ENCODE peak calls at places on chromosomes 6 and 20, in eight cellular contexts. J is uterus, U is osteoblast, B is foreskin keratinocyte, Z is mucosa of descending colon, T is pancreas, M is psoas muscle, Q is kidney epithelial cell. K is an unnamed sample.

GRCh38 chr6:3797231-3798200 is 46.0 kb upstream of the PXDC1 start:
- DNase-seq in U (no peak), M (no peak), Z (no peak), T (no peak), B (peak), Q (peak), J (no peak), K (no peak)

GRCh38 chr6:21908117-21908848 is 314.7 kb downstream of the SOX4 start:
- DNase-seq in U (no peak), Q (no peak), J (no peak), Z (no peak), B (no peak), T (no peak), M (no peak), K (no peak)

GRCh38 chr6:25472314-25472713 is 179.7 kb upstream of the SCGN start:
- DNase-seq in T (no peak), U (no peak), J (no peak), Z (no peak), B (no peak), Q (no peak), M (no peak), K (no peak)

GRCh38 chr6:163705923-163706322 is 291.4 kb downstream of the QKI start:
- DNase-seq in B (no peak), Q (no peak), U (no peak), J (no peak), M (no peak), Z (no peak), T (no peak), K (no peak)

GRCh38 chr6:40928302-40928701 is 110.7 kb downstream of the UNC5CL start:
- DNase-seq in J (no peak), Q (no peak), T (no peak), B (no peak), U (no peak), M (no peak), Z (no peak), K (no peak)

GRCh38 chr6:151911401-151911800 is 103.9 kb downstream of the ESR1 start:
- DNase-seq in U (no peak), B (peak), T (no peak), Q (no peak), Z (no peak), M (no peak), J (no peak), K (no peak)

GRCh38 chr6:68343901-68344300 is 291.2 kb upstream of the ADGRB3 start:
- DNase-seq in B (peak), M (no peak), T (no peak), Z (no peak), J (no peak), Q (no peak), U (no peak), K (peak)

GRCh38 chr6:151690303-151690702 is 117.2 kb upstream of the ESR1 start:
- DNase-seq in B (no peak), T (no peak), Z (no peak), U (peak), M (no peak), Q (no peak), J (no peak), K (no peak)

GRCh38 chr20:21812384-21812783 is 106.9 kb downstream of the PAX1 start:
- DNase-seq in U (no peak), Z (no peak), J (no peak), T (no peak), Q (no peak), M (no peak), B (no peak), K (no peak)

GRCh38 chr20:62336329-62336728 is 30.8 kb downstream of the LAMA5 start:
- DNase-seq in J (no peak), M (peak), Z (no peak), B (no peak), U (no peak), Q (no peak), T (no peak), K (no peak)

GRCh38 chr6:107655245-107655644 is 165.3 kb downstream of the SOBP start:
- DNase-seq in B (no peak), Z (no peak), T (no peak), Q (no peak), U (no peak), J (no peak), M (no peak), K (no peak)

GRCh38 chr20:15200139-15200538 is 862.7 kb upstream of the FLRT3 start:
- DNase-seq in Q (no peak), J (no peak), T (no peak), U (no peak), Z (no peak), B (no peak), M (no peak), K (no peak)

GRCh38 chr6:105136433-105137350 is 43.1 kb downstream of the POPDC3 start:
- DNase-seq in M (peak), U (peak), Q (no peak), T (peak), Z (peak), J (peak), B (peak), K (peak)

GRCh38 chr6:110534731-110535164 is 58.3 kb upstream of the SLC22A16 start:
- DNase-seq in Q (no peak), U (peak), T (no peak), M (no peak), J (no peak), B (no peak), Z (no peak), K (no peak)

GRCh38 chr20:62647521-62648317 is 5.4 kb downstream of the SLCO4A1 start:
- DNase-seq in Z (no peak), U (no peak), M (peak), B (no peak), T (no peak), J (peak), Q (no peak), K (no peak)

GRCh38 chr20:16064991-16065707 is 508.1 kb downstream of the KIF16B start:
- DNase-seq in B (no peak), Z (no peak), T (no peak), Q (no peak), J (no peak), M (no peak), U (no peak), K (no peak)

GRCh38 chr20:50146732-50147662 is 6.5 kb downstream of the PEDS1 start:
- DNase-seq in U (peak), B (peak), Z (peak), J (no peak), T (no peak), M (peak), Q (peak), K (no peak)

DNA sequence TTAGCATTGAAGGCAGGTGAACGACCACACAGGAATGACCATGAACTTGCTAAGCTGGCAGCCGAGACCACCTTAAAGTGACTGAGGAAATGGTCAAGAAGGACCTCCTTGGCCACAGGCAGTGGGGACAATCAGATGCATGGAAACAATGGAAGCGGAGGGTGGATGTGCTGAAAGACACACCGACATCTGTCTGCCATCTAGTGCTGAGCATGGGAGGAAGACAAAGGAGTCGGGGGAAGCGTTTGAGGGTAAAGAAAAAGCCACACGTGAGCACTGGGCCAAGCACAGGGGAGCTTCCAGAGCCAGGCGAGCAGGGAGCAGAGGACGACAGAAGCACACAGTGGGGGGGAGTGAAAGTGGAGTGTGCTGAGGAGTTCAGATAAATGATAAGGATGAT is 367.8 kb downstream of the ZFAND3 start:
- DNase-seq in M (no peak), U (no peak), B (no peak), Z (no peak), Q (no peak), J (no peak), T (no peak), K (no peak)
- TF ChIP-seq CTCF in M (no peak), U (no peak), B (no peak), Z (no peak), Q (no peak), J (no peak), T (no peak), K (no peak)

GRCh38 chr6:158709809-158710208 is 60.0 kb downstream of the SYTL3 start:
- DNase-seq in T (no peak), M (no peak), J (no peak), Z (no peak), U (no peak), B (no peak), Q (no peak), K (no peak)

GRCh38 chr6:158706369-158706982 is 56.6 kb downstream of the SYTL3 start:
- DNase-seq in U (peak), B (no peak), J (peak), T (no peak), Q (no peak), Z (no peak), M (peak), K (peak)

GRCh38 chr6:158708239-158708638 is 58.4 kb downstream of the SYTL3 start:
- DNase-seq in J (peak), M (no peak), U (peak), Z (no peak), Q (no peak), B (no peak), T (no peak), K (no peak)

GRCh38 chr6:158707120-158707519 is 57.3 kb downstream of the SYTL3 start:
- DNase-seq in Q (no peak), B (no peak), U (peak), M (no peak), T (no peak), J (no peak), Z (no peak), K (no peak)

DNA sequence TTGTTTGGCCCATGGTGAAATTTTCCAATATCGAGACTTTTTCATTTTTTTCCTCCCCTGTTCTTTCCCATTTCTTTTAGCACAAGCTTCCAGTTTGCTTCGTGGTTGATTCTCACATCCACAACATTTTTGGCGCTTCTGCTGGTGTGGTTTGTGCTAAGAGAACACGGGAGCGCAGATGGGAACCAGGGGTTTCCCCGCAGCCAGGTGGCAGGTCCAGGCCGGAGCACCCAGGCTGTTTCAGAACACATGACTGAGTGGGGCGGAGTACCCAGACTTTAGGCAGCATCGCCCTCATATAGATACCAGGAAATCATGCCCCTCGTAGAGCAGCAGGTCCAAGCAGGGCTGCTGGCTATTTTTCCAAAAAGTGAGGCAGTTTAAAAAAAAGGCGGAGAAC is 58.0 kb downstream of the SYTL3 start:
- DNase-seq in Q (no peak), M (no peak), B (no peak), Z (peak), U (peak), T (no peak), J (no peak), K (no peak)
- TF ChIP-seq CTCF in Q (no peak), M (no peak), B (peak), Z (no peak), U (no peak), T (no peak), J (no peak), K (no peak)

GRCh38 chr6:150079604-150080003 is 10.7 kb upstream of the ULBP3 start:
- DNase-seq in U (no peak), B (no peak), T (no peak), J (no peak), Q (no peak), Z (no peak), M (no peak), K (no peak)

GRCh38 chr6:150074651-150075416 is 5.9 kb upstream of the ULBP3 start:
- DNase-seq in J (no peak), U (no peak), M (no peak), T (no peak), Z (no peak), Q (no peak), B (no peak), K (no peak)

GRCh38 chr6:150078788-150079187 is 9.9 kb upstream of the ULBP3 start:
- DNase-seq in J (no peak), Q (no peak), Z (no peak), T (no peak), M (no peak), U (no peak), B (peak), K (no peak)

GRCh38 chr6:150072201-150072600 is 3.3 kb upstream of the ULBP3 start:
- DNase-seq in U (no peak), Q (peak), M (peak), B (no peak), Z (peak), T (peak), J (no peak), K (no peak)

GRCh38 chr6:150076196-150076893 is 7.4 kb upstream of the ULBP3 start:
- DNase-seq in J (no peak), Q (no peak), U (no peak), Z (no peak), M (no peak), B (no peak), T (no peak), K (no peak)
- TF ChIP-seq CTCF in J (no peak), Q (peak), U (peak), Z (no peak), M (no peak), B (peak), T (no peak), K (peak)

GRCh38 chr6:162416307-162416706 is 311.3 kb downstream of the PRKN start:
- DNase-seq in T (no peak), Z (no peak), J (no peak), B (no peak), M (no peak), Q (no peak), U (no peak), K (no peak)

GRCh38 chr6:162421004-162421403 is 306.6 kb downstream of the PRKN start:
- DNase-seq in J (no peak), M (no peak), Z (no peak), U (no peak), T (no peak), B (no peak), Q (no peak), K (no peak)

DNA sequence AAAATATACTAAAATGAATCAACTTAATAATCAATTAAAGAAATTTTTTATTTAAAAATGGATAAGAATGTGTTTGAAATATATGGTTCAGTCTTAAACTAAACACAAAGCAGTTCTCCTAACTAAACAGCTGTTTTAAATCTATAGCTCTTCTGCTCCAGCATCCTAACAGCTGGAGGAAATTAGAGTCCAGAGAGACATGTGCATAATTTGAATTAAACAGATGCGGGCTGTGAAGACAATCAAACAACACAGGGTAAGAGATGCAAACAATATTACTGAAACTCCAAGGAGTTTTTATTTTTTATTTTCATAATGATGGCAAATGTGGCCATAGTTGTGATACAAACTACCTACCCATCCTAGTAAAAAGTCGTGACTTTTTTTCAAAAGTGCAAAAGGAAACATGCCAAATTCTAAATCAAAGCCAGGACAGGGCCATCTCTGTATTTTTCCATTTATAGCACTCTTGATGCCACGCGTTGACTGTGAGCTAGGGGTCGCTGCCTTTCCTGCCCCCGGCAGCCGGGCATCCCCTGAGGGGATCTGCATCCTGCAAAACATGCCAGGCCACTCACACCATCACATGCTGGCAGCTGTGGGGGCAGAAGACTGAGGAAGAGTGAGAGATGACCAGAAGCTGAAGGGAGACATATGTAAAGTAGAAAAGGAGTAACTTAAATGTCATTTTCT is 310.6 kb downstream of the PRKN start:
- DNase-seq in Q (no peak), M (no peak), B (no peak), T (no peak), J (no peak), Z (no peak), U (no peak), K (no peak)
- TF ChIP-seq CTCF in Q (no peak), M (no peak), B (no peak), T (no peak), J (no peak), Z (no peak), U (no peak), K (no peak)

GRCh38 chr6:35258858-35259193 is 709 bp upstream of the ZNF76 start:
- DNase-seq in B (no peak), T (no peak), M (no peak), U (peak), Z (no peak), Q (no peak), J (no peak), K (no peak)
- TF ChIP-seq CTCF in B (peak), T (no peak), M (no peak), U (peak), Z (no peak), Q (peak), J (no peak), K (no peak)

GRCh38 chr6:139996253-139996834 is 621.9 kb upstream of the CITED2 start:
- DNase-seq in B (no peak), U (peak), T (no peak), Z (no peak), J (no peak), Q (no peak), M (no peak), K (peak)
- TF ChIP-seq CTCF in B (peak), U (no peak), T (no peak), Z (no peak), J (no peak), Q (no peak), M (peak), K (peak)